ENCODE peak calls at places on chromosomes 3 and 15, in six cellular contexts. M is psoas muscle, K is heart right ventricle, U is kidney, X is pancreas, Z is IMR-90. H is an unnamed sample.

GRCh38 chr15:48556159-48556897 is 89.2 kb downstream of the FBN1 start:
- DNase-seq in M (no peak), K (no peak), U (no peak), X (no peak), Z (peak; percentile 20), H (no peak)

GRCh38 chr3:176906046-176906905 is 291.0 kb downstream of the TBL1XR1 start:
- DNase-seq in M (no peak), K (no peak), U (no peak), X (no peak), Z (peak; percentile 90), H (no peak)

GRCh38 chr3:71478568-71478967 is 105.0 kb downstream of the FOXP1 start:
- DNase-seq in M (no peak), K (no peak), U (no peak), X (no peak), Z (peak; percentile 26), H (no peak)

GRCh38 chr3:48595526-48596121 is 495 bp upstream of the COL7A1 start:
- DNase-seq in M (peak; percentile 85), K (peak; percentile 62), U (peak; percentile 92), X (no peak), Z (peak; percentile 86), H (no peak)

GRCh38 chr3:99625643-99626414 is 12.6 kb upstream of the COL8A1 start:
- DNase-seq in M (no peak), K (no peak), U (no peak), X (no peak), Z (peak; percentile 84), H (no peak)

GRCh38 chr3:149288655-149289054 is 44.8 kb downstream of the TM4SF18 start:
- DNase-seq in M (no peak), K (no peak), U (no peak), X (no peak), Z (no peak), H (no peak)

GRCh38 chr15:88814393-88814792 is 11.2 kb downstream of the ACAN start:
- DNase-seq in M (no peak), K (no peak), U (no peak), X (no peak), Z (no peak), H (no peak)

GRCh38 chr3:31544634-31545033 is 11.9 kb downstream of the STT3B start:
- DNase-seq in M (peak; percentile 63), K (peak; percentile 22), U (no peak), X (peak; percentile 41), Z (no peak), H (no peak)

GRCh38 chr15:71647479-71647792 is 162.9 kb upstream of the NR2E3 start:
- DNase-seq in M (no peak), K (no peak), U (no peak), X (no peak), Z (peak; percentile 23), H (no peak)

GRCh38 chr3:161607056-161607455 is 110.4 kb downstream of the OTOL1 start:
- DNase-seq in M (no peak), K (no peak), U (no peak), X (no peak), Z (no peak), H (no peak)

GRCh38 chr15:44159492-44159891 is 35.6 kb downstream of the FRMD5 start:
- DNase-seq in M (no peak), K (no peak), U (no peak), X (no peak), Z (no peak), H (no peak)

GRCh38 chr15:36362508-36362907 is 216.9 kb upstream of the CDIN1 start:
- DNase-seq in M (no peak), K (no peak), U (no peak), X (no peak), Z (peak; percentile 24), H (no peak)

GRCh38 chr3:124119056-124119721 is 127.3 kb upstream of the ROPN1 start:
- DNase-seq in M (no peak), K (no peak), U (no peak), X (no peak), Z (peak; percentile 88), H (no peak)

GRCh38 chr3:181716916-181717315 is 5.2 kb downstream of the SOX2 start:
- DNase-seq in M (no peak), K (no peak), U (no peak), X (no peak), Z (no peak), H (no peak)

GRCh38 chr3:109888026-109888425 is 550.7 kb upstream of the DPPA4 start:
- DNase-seq in M (no peak), K (no peak), U (no peak), X (no peak), Z (no peak), H (no peak)

GRCh38 chr3:34635352-34635850 is 837.0 kb downstream of the PDCD6IP start:
- DNase-seq in M (no peak), K (no peak), U (peak; percentile 41), X (no peak), Z (no peak), H (no peak)

GRCh38 chr3:46924921-46925584 is 47.5 kb downstream of the PTH1R start:
- DNase-seq in M (peak; percentile 40), K (no peak), U (peak; percentile 70), X (peak; percentile 43), Z (no peak), H (no peak)

GRCh38 chr15:64305261-64305660 is 50.7 kb downstream of the CSNK1G1 start:
- DNase-seq in M (no peak), K (no peak), U (no peak), X (no peak), Z (peak; percentile 22), H (no peak)

GRCh38 chr3:122987231-122987630 is 40.3 kb downstream of the SEMA5B start:
- DNase-seq in M (no peak), K (no peak), U (no peak), X (no peak), Z (no peak), H (no peak)

GRCh38 chr3:145307272-145307671 is 853.7 kb downstream of the PLOD2 start:
- DNase-seq in M (no peak), K (no peak), U (no peak), X (no peak), Z (no peak), H (no peak)

GRCh38 chr15:78915341-78916087 is 29.3 kb downstream of the CTSH start:
- DNase-seq in M (no peak), K (no peak), U (no peak), X (no peak), Z (no peak), H (no peak)

GRCh38 chr3:138477120-138477519 is 42.7 kb downstream of the ESYT3 start:
- DNase-seq in M (no peak), K (no peak), U (no peak), X (no peak), Z (no peak), H (no peak)

GRCh38 chr3:49617390-49618013 is 56.6 kb upstream of the APEH start:
- DNase-seq in M (no peak), K (no peak), U (no peak), X (peak; percentile 35), Z (no peak), H (no peak)

GRCh38 chr3:166510382-166510781 is 673.2 kb upstream of the BCHE start:
- DNase-seq in M (no peak), K (no peak), U (no peak), X (no peak), Z (no peak), H (no peak)

GRCh38 chr15:40092416-40093223 is 16.1 kb downstream of the BMF start:
- DNase-seq in M (peak; percentile 89), K (peak; percentile 69), U (peak; percentile 90), X (no peak), Z (peak; percentile 86), H (no peak)

GRCh38 chr15:88331291-88331690 is 74.8 kb upstream of the NTRK3 start:
- DNase-seq in M (no peak), K (peak; percentile 17), U (no peak), X (no peak), Z (peak; percentile 4), H (no peak)

DNA sequence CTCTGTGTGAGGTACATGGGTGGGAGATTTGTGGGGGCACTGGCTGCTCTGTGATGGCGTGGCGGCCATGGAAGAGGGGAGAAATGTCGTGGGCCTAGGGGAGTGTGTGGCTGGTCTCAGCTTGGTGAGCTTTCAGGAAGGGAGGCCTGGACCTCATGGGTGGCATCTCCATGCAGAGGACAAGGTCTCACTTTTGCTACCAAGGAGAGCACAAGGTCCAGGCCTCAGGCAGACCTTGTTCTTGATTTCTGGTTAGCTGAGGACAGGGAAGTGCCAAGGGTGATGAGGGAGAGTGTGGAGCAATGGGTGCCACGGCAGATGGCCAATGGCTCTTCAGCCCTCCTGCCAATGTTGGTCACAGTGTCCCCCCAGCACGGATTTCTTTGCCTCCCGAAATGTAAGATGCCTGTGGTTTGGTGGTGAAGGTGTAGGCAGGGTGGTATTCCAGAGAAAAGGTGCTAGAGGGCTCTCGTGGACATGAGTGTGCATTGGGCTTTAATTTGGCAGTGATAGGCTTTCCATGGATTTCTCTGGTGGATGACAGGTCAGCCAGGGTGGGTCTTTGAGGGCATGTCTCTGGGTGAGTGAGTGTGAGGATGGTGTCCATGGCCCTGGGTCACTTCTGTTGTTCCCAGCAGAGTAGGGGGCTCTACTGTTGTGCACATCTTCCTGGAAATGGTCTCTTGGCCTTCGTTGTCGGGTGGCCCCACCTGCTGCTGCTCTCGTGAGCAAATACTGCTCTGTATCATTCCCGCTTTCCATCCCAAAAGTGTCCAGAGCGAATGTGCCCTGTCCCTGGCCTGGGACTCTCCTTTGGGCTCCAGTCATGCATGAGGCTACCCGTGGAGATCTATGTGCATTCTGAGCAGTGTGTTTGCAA is 108.0 kb downstream of the SNRPN start:
- DNase-seq in M (no peak), K (no peak), U (no peak), X (no peak), Z (no peak), H (no peak)
- H3K9me3 ChIP-seq in M (peaks cover 98% of the 10 kb centered on the region), K (peaks cover 100% of the 10 kb centered on the region), U (peaks cover 100% of the 10 kb centered on the region), X (peaks cover 9% of the 10 kb centered on the region), Z (peaks cover 100% of the 10 kb centered on the region), H (peaks cover 60% of the 10 kb centered on the region)

GRCh38 chr3:12965999-12966846 is 107.0 kb downstream of the IQSEC1 start:
- DNase-seq in M (peak; percentile 35), K (no peak), U (peak; percentile 54), X (no peak), Z (no peak), H (no peak)
- H3K4me3 ChIP-seq in M (peak overlapping the region; percentile 98), K (peak overlapping the region; percentile 94), U (peak overlapping the region; percentile 79), X (peak overlapping the region; percentile 90), Z (peak overlapping the region; percentile 64), H (peak overlapping the region; percentile 51)

GRCh38 chr15:25183581-25184330 is 229.0 kb downstream of the SNRPN start:
- DNase-seq in M (peak; percentile 23), K (no peak), U (peak; percentile 42), X (peak; percentile 34), Z (no peak), H (no peak)
- H3K9me3 ChIP-seq in M (peaks cover 2% of the 10 kb centered on the region), K (peaks cover 96% of the 10 kb centered on the region), U (peaks cover 11% of the 10 kb centered on the region), X (no peaks in the 10 kb centered on the region), Z (peaks cover 85% of the 10 kb centered on the region), H (peaks cover 100% of the 10 kb centered on the region)

DNA sequence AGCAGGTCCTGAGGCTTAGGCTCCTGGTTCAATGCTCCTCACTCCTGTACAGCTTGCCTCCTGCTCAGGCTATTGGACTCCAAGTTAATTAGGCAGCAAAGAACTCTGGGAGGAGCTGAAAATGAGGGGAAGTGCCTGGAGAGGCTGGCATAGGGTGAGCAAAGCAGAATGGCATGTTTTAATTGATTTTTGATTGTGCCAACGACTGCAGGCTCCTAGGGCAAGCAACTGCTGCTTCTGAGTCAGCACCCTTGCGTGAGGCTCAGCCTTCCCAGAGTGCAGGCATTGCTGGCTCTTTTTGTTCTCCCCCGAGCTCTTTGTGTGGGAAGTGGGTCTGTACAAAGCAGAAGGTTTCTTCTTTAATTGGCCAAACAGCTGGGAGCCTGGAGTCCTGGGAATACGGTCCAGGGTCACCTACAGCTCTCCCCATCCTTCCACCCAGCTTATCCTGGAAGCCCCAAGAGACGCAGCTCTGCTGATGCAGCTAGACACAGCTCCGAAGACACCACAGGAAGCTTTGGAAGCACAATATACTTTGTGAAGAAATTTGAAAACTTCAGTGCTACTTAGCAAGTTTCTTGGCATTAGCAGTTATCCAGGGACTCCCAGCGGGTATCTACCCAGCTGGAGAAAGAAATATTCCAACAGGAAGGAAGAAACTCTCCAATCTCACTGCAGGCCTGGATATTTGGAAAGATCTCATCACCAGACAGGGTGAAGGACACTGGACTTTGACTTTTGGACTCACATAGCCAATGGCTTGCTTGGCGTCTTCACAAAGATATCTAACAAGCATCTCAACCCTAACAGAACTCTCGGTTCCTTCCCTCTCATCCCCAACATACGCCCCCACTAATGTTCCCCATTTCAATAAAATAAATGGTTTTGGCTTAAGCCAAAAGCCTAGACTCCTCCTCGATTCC is 76.8 kb downstream of the BDH1 start:
- DNase-seq in M (no peak), K (no peak), U (no peak), X (no peak), Z (no peak), H (no peak)
- H3K4me3 ChIP-seq in M (no peak overlapping the region), K (no peak overlapping the region), U (no peak overlapping the region), X (no peak overlapping the region), Z (no peak overlapping the region), H (no peak overlapping the region)